ENCODE peak calls at places on chromosomes 12 and 14, in four cellular contexts. G, X, P and Y are unnamed samples.
A peak's percentile ranks its signal among the peaks of the same experiment; 100 is the strongest.

GRCh38 chr12:116867523-116867922 is 13.7 kb downstream of the HRK start:
- DNase-seq in G (no peak), P (no peak), X (no peak), Y (no peak)

GRCh38 chr14:96192975-96193805 is 11.4 kb upstream of the BDKRB2 start:
- DNase-seq in P (no peak), G (no peak), X (no peak), Y (no peak)

GRCh38 chr12:123532021-123532420 is 1.5 kb downstream of the RILPL1 start:
- DNase-seq in G (peak; percentile 36), X (peak; percentile 50), P (no peak), Y (no peak)

GRCh38 chr12:113298861-113299545 is 35.9 kb downstream of the SLC8B1 start:
- DNase-seq in P (no peak), G (no peak), X (no peak), Y (no peak)

GRCh38 chr12:271165-271564 is 8.5 kb upstream of the SLC6A13 start:
- DNase-seq in X (no peak), G (no peak), P (no peak), Y (no peak)

GRCh38 chr12:7395950-7396349 is 48.0 kb downstream of the CD163L1 start:
- DNase-seq in X (no peak), G (peak; percentile 66), P (peak; percentile 36), Y (no peak)

GRCh38 chr12:62683724-62684501 is 217.3 kb downstream of the MON2 start:
- DNase-seq in P (peak; percentile 22), X (peak; percentile 54), G (peak; percentile 71), Y (no peak)

GRCh38 chr14:104576607-104577332 is 2.8 kb upstream of the C14orf180 start:
- DNase-seq in G (peak; percentile 2), P (no peak), X (no peak), Y (no peak)

GRCh38 chr12:89453579-89453978 is 71.0 kb downstream of the GALNT4 start:
- DNase-seq in G (peak; percentile 64), P (peak; percentile 76), X (peak; percentile 91), Y (no peak)

GRCh38 chr12:92297405-92297804 is 151.8 kb upstream of the BTG1 start:
- DNase-seq in X (no peak), G (peak; percentile 26), P (no peak), Y (no peak)

GRCh38 chr14:95440951-95441350 is 75.5 kb downstream of the SYNE3 start:
- DNase-seq in X (no peak), G (no peak), P (peak; percentile 40), Y (no peak)

GRCh38 chr14:83170165-83170564 is 1636.5 kb upstream of the SEL1L start:
- DNase-seq in X (no peak), P (no peak), G (no peak), Y (no peak)

GRCh38 chr14:104332634-104333270 is 194.4 kb downstream of the KIF26A start:
- DNase-seq in P (no peak), G (no peak), X (no peak), Y (no peak)

GRCh38 chr14:36503771-36504741 is 16.0 kb downstream of the NKX2-1 start:
- DNase-seq in P (no peak), X (no peak), G (no peak), Y (no peak)

GRCh38 chr12:4171742-4172141 is 101.8 kb upstream of the CCND2 start:
- DNase-seq in X (no peak), P (no peak), G (no peak), Y (no peak)

GRCh38 chr12:53804429-53804828 is 52.6 kb upstream of the CISTR start:
- DNase-seq in P (no peak), X (no peak), G (no peak), Y (no peak)
- TF ChIP-seq CTCF in P (no peak), X (no peak), G (no peak), Y (no peak)

GRCh38 chr14:60171690-60172089 is 6.5 kb upstream of the DHRS7 start:
- DNase-seq in G (no peak), X (no peak), P (no peak), Y (no peak)
- TF ChIP-seq CTCF in G (no peak), X (no peak), P (no peak), Y (no peak)

GRCh38 chr14:100141133-100141497 is 18.3 kb downstream of the DEGS2 start:
- DNase-seq in X (no peak), P (no peak), G (no peak), Y (no peak)

GRCh38 chr14:100138082-100138787 is 21.2 kb downstream of the DEGS2 start:
- DNase-seq in G (no peak), P (no peak), X (no peak), Y (no peak)

GRCh38 chr14:100138955-100139354 is 20.5 kb downstream of the DEGS2 start:
- DNase-seq in X (no peak), P (no peak), G (no peak), Y (no peak)

GRCh38 chr14:100142073-100143040 is 17.1 kb downstream of the DEGS2 start:
- DNase-seq in P (no peak), G (no peak), X (peak; percentile 49), Y (no peak)

DNA sequence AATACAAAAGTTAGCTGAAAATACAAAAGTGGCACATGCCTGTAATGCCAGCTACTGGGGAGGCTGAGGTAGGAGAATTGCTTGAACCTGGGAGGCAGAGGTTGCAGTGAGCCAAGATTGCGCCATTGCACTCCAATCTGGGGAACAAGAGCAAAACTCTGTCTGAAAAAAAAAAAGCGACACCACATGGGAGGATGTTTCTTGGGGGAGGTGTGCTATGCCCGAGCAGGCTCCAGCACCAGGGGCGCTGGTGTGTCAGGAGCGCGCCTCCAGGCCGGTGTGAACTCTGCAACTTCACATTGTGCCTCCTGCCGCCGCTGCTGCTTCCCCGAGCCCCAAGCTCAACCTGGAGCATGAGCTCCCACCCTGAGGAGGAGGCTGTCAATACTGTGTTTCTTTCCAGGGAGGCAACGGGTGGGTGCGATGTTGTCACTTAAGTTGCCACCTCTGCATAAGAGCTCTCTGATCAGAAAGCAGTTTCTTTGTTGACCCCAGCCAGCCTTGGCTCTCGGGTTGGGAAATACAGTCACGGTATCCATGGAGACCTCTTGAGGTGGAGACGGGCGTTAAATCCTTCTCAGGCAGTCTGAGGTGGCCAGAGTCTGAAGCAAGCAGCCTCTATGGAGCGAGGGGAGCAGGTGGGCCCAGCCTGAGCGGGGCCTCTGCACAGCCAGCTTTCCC is 18.9 kb downstream of the DEGS2 start:
- DNase-seq in X (peak; percentile 20), G (peak; percentile 25), P (no peak), Y (no peak)
- TF ChIP-seq CTCF in X (no peak), G (no peak), P (no peak), Y (no peak)

DNA sequence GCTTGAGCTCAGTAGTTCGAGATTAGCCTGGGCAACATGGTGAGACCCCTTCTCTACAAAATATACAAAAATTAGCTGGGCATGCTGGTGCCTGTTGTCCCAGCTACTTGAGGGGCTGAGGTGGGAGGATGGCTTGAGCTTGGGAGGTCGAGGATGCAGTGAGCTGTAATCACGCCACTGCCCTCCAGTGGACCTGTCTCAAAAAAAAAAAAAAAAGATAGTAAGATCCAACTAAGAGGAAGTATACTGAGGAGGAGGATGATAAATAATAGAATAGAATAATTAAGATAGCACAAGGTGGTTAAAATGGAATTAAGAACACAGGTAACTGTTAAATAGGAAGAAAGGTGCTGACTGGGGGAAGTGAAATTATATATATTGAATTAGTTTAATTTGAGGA is 37.0 kb upstream of the BAZ1A start:
- DNase-seq in G (peak; percentile 12), X (no peak), P (no peak), Y (no peak)
- TF ChIP-seq CTCF in G (no peak), X (peak; percentile 8), P (peak; percentile 32), Y (peak; percentile 19)

GRCh38 chr12:95349291-95349690 is 124.7 kb upstream of the METAP2 start:
- DNase-seq in X (no peak), P (no peak), G (no peak), Y (no peak)

GRCh38 chr12:95351745-95352144 is 122.2 kb upstream of the METAP2 start:
- DNase-seq in P (no peak), X (no peak), G (peak; percentile 10), Y (no peak)
- TF ChIP-seq CTCF in P (no peak), X (no peak), G (no peak), Y (no peak)

GRCh38 chr14:46920542-46920941 is 269.0 kb upstream of the RPL10L start:
- DNase-seq in G (no peak), X (no peak), P (no peak), Y (no peak)
- TF ChIP-seq CTCF in G (no peak), X (peak; percentile 2), P (peak; percentile 11), Y (no peak)

GRCh38 chr12:56351325-56351724 is 8.6 kb downstream of the STAT2 start:
- DNase-seq in P (no peak), G (no peak), X (no peak), Y (no peak)

GRCh38 chr12:56350662-56351061 is 9.2 kb downstream of the STAT2 start:
- DNase-seq in P (no peak), X (no peak), G (no peak), Y (no peak)

GRCh38 chr12:56348776-56349175 is 10.1 kb downstream of the IL23A start:
- DNase-seq in G (no peak), P (no peak), X (no peak), Y (no peak)

GRCh38 chr12:56346663-56347062 is 8.0 kb downstream of the IL23A start:
- DNase-seq in P (no peak), G (no peak), X (no peak), Y (no peak)
- TF ChIP-seq CTCF in P (peak; percentile 20), G (peak; percentile 6), X (peak; percentile 3), Y (no peak)

DNA sequence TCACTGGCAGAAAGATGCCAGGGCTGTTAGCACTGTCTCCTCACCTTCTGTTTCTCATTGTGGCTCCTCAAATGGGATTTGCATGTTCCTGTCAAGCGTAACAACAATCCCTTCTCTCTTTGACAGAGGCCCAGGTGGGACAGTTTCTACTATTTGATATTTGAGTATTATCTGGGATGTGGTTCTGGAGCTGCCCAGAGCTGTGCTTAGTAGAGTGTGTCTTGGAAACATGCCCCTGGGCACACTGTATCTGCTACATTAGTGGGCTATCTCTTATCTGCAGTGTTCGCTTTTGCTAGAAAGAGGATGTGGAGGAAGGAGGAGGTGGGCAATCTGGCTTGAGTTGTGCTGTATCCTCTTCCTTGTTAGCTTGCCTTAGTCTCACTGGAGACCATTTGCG is 3.8 kb upstream of the ACADS start:
- DNase-seq in P (no peak), G (no peak), X (no peak), Y (no peak)
- TF ChIP-seq CTCF in P (no peak), G (no peak), X (no peak), Y (no peak)

GRCh38 chr12:52358575-52359350 is 8.5 kb downstream of the KRT85 start:
- DNase-seq in X (no peak), P (no peak), G (no peak), Y (no peak)
- TF ChIP-seq CTCF in X (no peak), P (no peak), G (no peak), Y (no peak)

GRCh38 chr14:39548358-39548757 is 116.1 kb upstream of the FBXO33 start:
- DNase-seq in G (no peak), P (no peak), X (no peak), Y (no peak)

GRCh38 chr14:39547845-39548244 is 115.6 kb upstream of the FBXO33 start:
- DNase-seq in P (no peak), G (no peak), X (no peak), Y (no peak)
- TF ChIP-seq CTCF in P (no peak), G (no peak), X (no peak), Y (no peak)